ENCODE peak calls at places on chromosomes 11 and 22, in eight cellular contexts. P is T follicular helper cell; V is LoVo; R is RKO; C is activated CD8-positive, alpha-beta memory T cell treated with anti-CD3 and anti-CD28 coated beads for 48 hours; K is bronchial epithelial cell; Q is Right ventricle myocardium superior; W is NCI-H1092 treated with DMSO at 0.1 percent for 48 hours. M is an unnamed sample.

GRCh38 chr11:106152013-106152412 is 74.6 kb downstream of the AASDHPPT start:
- DNase-seq in P (no peak), V (peak; percentile 16), R (peak; percentile 12), C (no peak), K (peak; percentile 97), Q (no peak), W (no peak), M (no peak)

GRCh38 chr11:20016526-20016925 is 143.7 kb downstream of the DBX1 start:
- DNase-seq in P (no peak), V (no peak), R (no peak), C (no peak), K (no peak), Q (no peak), W (no peak), M (no peak)

GRCh38 chr11:134125507-134125906 is 56.6 kb downstream of the JAM3 start:
- DNase-seq in P (no peak), V (no peak), R (no peak), C (no peak), K (no peak), Q (no peak), W (no peak), M (no peak)

GRCh38 chr22:49524362-49524761 is 303.3 kb downstream of the BRD1 start:
- DNase-seq in P (no peak), V (no peak), R (no peak), C (no peak), K (no peak), Q (no peak), W (no peak), M (no peak)

GRCh38 chr22:35212020-35212419 is 45.3 kb upstream of the HMGXB4 start:
- DNase-seq in P (no peak), V (no peak), R (no peak), C (no peak), K (peak; percentile 34), Q (no peak), W (no peak), M (peak; percentile 12)

GRCh38 chr11:130523609-130524008 is 75.2 kb downstream of the ADAMTS15 start:
- DNase-seq in P (no peak), V (no peak), R (peak; percentile 9), C (no peak), K (peak; percentile 53), Q (peak; percentile 52), W (no peak), M (no peak)

GRCh38 chr11:13053255-13053917 is 44.3 kb downstream of the RASSF10 start:
- DNase-seq in P (no peak), V (no peak), R (no peak), C (no peak), K (no peak), Q (no peak), W (no peak), M (no peak)

GRCh38 chr11:72730243-72730642 is 22.0 kb downstream of the ARAP1 start:
- DNase-seq in P (no peak), V (no peak), R (no peak), C (no peak), K (no peak), Q (peak; percentile 9), W (no peak), M (no peak)

GRCh38 chr22:28222976-28223375 is 303.9 kb upstream of the PITPNB start:
- DNase-seq in P (no peak), V (no peak), R (no peak), C (no peak), K (no peak), Q (no peak), W (no peak), M (no peak)

GRCh38 chr11:83047515-83048225 is 24.0 kb downstream of the RAB30 start:
- DNase-seq in P (no peak), V (no peak), R (no peak), C (no peak), K (no peak), Q (no peak), W (no peak), M (no peak)

GRCh38 chr11:80155412-80156017 is 714.7 kb upstream of the TENM4 start:
- DNase-seq in P (no peak), V (peak; percentile 16), R (peak; percentile 34), C (no peak), K (peak; percentile 33), Q (no peak), W (peak; percentile 23), M (peak; percentile 61)

GRCh38 chr11:26522912-26523610 is 49.0 kb downstream of the MUC15 start:
- DNase-seq in P (no peak), V (peak; percentile 18), R (peak; percentile 10), C (no peak), K (peak; percentile 63), Q (no peak), W (peak; percentile 4), M (peak; percentile 51)

GRCh38 chr11:1739576-1739975 is 10.8 kb downstream of the IFITM10 start:
- DNase-seq in P (no peak), V (no peak), R (no peak), C (no peak), K (no peak), Q (no peak), W (no peak), M (no peak)

GRCh38 chr11:83865636-83866461 is 579.7 kb upstream of the CCDC90B start:
- DNase-seq in P (no peak), V (no peak), R (peak; percentile 26), C (no peak), K (peak; percentile 52), Q (no peak), W (no peak), M (no peak)

GRCh38 chr11:12968101-12968500 is 41.0 kb upstream of the RASSF10 start:
- DNase-seq in P (no peak), V (no peak), R (no peak), C (no peak), K (peak; percentile 82), Q (no peak), W (no peak), M (no peak)

GRCh38 chr11:72079776-72080325 is 491 bp downstream of the NUMA1 start:
- DNase-seq in P (no peak), V (no peak), R (peak; percentile 31), C (no peak), K (no peak), Q (no peak), W (peak; percentile 49), M (peak; percentile 14)

GRCh38 chr22:43343262-43343988 is at the start of gene SCUBE1:
- DNase-seq in P (peak; percentile 3), V (no peak), R (no peak), C (peak; percentile 7), K (peak; percentile 4), Q (peak; percentile 76), W (peak; percentile 6), M (peak; percentile 2)

GRCh38 chr11:69771466-69771865 is 3.7 kb downstream of the FGF4 start:
- DNase-seq in P (no peak), V (no peak), R (no peak), C (no peak), K (no peak), Q (no peak), W (no peak), M (no peak)

GRCh38 chr11:50174189-50174588 is 141.5 kb downstream of the OR4C45 start:
- DNase-seq in P (no peak), V (no peak), R (peak; percentile 87), C (no peak), K (peak; percentile 79), Q (no peak), W (no peak), M (no peak)

GRCh38 chr11:115716080-115716479 is 211.9 kb upstream of the CADM1 start:
- DNase-seq in P (no peak), V (no peak), R (no peak), C (no peak), K (no peak), Q (no peak), W (no peak), M (no peak)

GRCh38 chr11:2882681-2883110 is 2.9 kb downstream of the CDKN1C start:
- DNase-seq in P (no peak), V (no peak), R (no peak), C (no peak), K (no peak), Q (no peak), W (no peak), M (no peak)

GRCh38 chr11:122246885-122247284 is 130.9 kb upstream of the BLID start:
- DNase-seq in P (no peak), V (no peak), R (no peak), C (no peak), K (no peak), Q (no peak), W (no peak), M (no peak)

GRCh38 chr11:23079382-23079813 is 219.1 kb upstream of the CCDC179 start:
- DNase-seq in P (no peak), V (no peak), R (no peak), C (no peak), K (no peak), Q (no peak), W (no peak), M (no peak)

GRCh38 chr11:86724137-86724536 is 51.7 kb upstream of the ME3 start:
- DNase-seq in P (no peak), V (no peak), R (no peak), C (no peak), K (peak; percentile 72), Q (no peak), W (no peak), M (no peak)

GRCh38 chr22:37904572-37905533 is 1.2 kb upstream of the MICALL1 start:
- DNase-seq in P (no peak), V (peak; percentile 84), R (peak; percentile 98), C (no peak), K (peak; percentile 99), Q (no peak), W (no peak), M (peak; percentile 94)

GRCh38 chr11:128568166-128568778 is 19.1 kb downstream of the ETS1 start:
- DNase-seq in P (no peak), V (no peak), R (no peak), C (no peak), K (peak; percentile 73), Q (peak; percentile 37), W (no peak), M (no peak)

GRCh38 chr11:12724301-12725046 is 50.3 kb downstream of the TEAD1 start:
- DNase-seq in P (no peak), V (peak; percentile 92), R (peak; percentile 45), C (no peak), K (peak; percentile 94), Q (peak; percentile 72), W (peak; percentile 86), M (peak; percentile 90)

GRCh38 chr22:20130739-20131592 is 638 bp upstream of the ZDHHC8 start:
- DNase-seq in P (peak; percentile 68), V (peak; percentile 66), R (peak; percentile 68), C (peak; percentile 55), K (peak; percentile 33), Q (peak; percentile 94), W (peak; percentile 67), M (peak; percentile 66)

GRCh38 chr11:134361661-134362060 is 29.9 kb downstream of the GLB1L2 start:
- DNase-seq in P (no peak), V (no peak), R (no peak), C (no peak), K (no peak), Q (no peak), W (no peak), M (no peak)

GRCh38 chr22:32619614-32620426 is 145.2 kb downstream of the FBXO7 start:
- DNase-seq in P (no peak), V (no peak), R (peak; percentile 66), C (no peak), K (no peak), Q (peak; percentile 78), W (no peak), M (no peak)

M was measured in ACHN.